ENCODE peak calls at places on chromosome 2, in five cellular contexts. P is lower lobe of right lung, D is nephron progenitor cell, M is fibroblast of lung, Y is cardiac muscle cell. N is an unnamed sample.

GRCh38 chr2:133204461-133204860 is 363.8 kb downstream of the NCKAP5 start:
- DNase-seq in P (no peak), D (no peak), M (no peak), Y (no peak), N (no peak)

GRCh38 chr2:226891780-226892590 is 56.1 kb downstream of the RHBDD1 start:
- DNase-seq in P (no peak), D (no peak), M (peak; percentile 94), Y (peak; percentile 65), N (no peak)

GRCh38 chr2:65686928-65687521 is 254.6 kb upstream of the SPRED2 start:
- DNase-seq in P (no peak), D (no peak), M (no peak), Y (no peak), N (no peak)

GRCh38 chr2:109029444-109030193 is 40.6 kb upstream of the EDAR start:
- DNase-seq in P (no peak), D (no peak), M (no peak), Y (peak; percentile 33), N (no peak)

GRCh38 chr2:60961457-60961856 is 56.1 kb upstream of the PEX13 start:
- DNase-seq in P (no peak), D (no peak), M (peak; percentile 44), Y (peak; percentile 51), N (no peak)

GRCh38 chr2:54658548-54659207 is 64.8 kb upstream of the EML6 start:
- DNase-seq in P (no peak), D (no peak), M (peak; percentile 53), Y (peak; percentile 42), N (no peak)

GRCh38 chr2:174668075-174668474 is 70.5 kb upstream of the WIPF1 start:
- DNase-seq in P (no peak), D (no peak), M (no peak), Y (no peak), N (no peak)

GRCh38 chr2:199503148-199503547 is 45.4 kb upstream of the SATB2 start:
- DNase-seq in P (no peak), D (no peak), M (no peak), Y (no peak), N (no peak)

GRCh38 chr2:7209776-7210555 is 292.8 kb downstream of the RNF144A start:
- DNase-seq in P (no peak), D (no peak), M (peak; percentile 13), Y (peak; percentile 3), N (no peak)

GRCh38 chr2:230669386-230669935 is 43.2 kb upstream of the CAB39 start:
- DNase-seq in P (no peak), D (no peak), M (no peak), Y (no peak), N (no peak)

GRCh38 chr2:178855151-178855550 is 47.9 kb upstream of the TTN start:
- DNase-seq in P (no peak), D (no peak), M (no peak), Y (no peak), N (no peak)

GRCh38 chr2:47298739-47299138 is 104.2 kb upstream of the MSH2 start:
- DNase-seq in P (no peak), D (no peak), M (no peak), Y (no peak), N (no peak)

GRCh38 chr2:173602153-173602552 is 247.5 kb downstream of the CDCA7 start:
- DNase-seq in P (no peak), D (no peak), M (no peak), Y (no peak), N (no peak)

GRCh38 chr2:98903767-98904485 is 32.1 kb downstream of the CRACDL start:
- DNase-seq in P (no peak), D (no peak), M (no peak), Y (no peak), N (no peak)

GRCh38 chr2:232488097-232488711 is 570 bp upstream of the ECEL1 start:
- DNase-seq in P (peak; percentile 34), D (no peak), M (no peak), Y (no peak), N (peak; percentile 36)

GRCh38 chr2:232338759-232339106 is 39.8 kb upstream of the ALPP start:
- DNase-seq in P (peak; percentile 38), D (no peak), M (no peak), Y (no peak), N (peak; percentile 76)

GRCh38 chr2:240420206-240420899 is 15.1 kb upstream of the GPC1 start:
- DNase-seq in P (no peak), D (no peak), M (no peak), Y (no peak), N (no peak)

GRCh38 chr2:3154146-3154545 is 223.5 kb downstream of the EIPR1 start:
- DNase-seq in P (no peak), D (no peak), M (no peak), Y (no peak), N (no peak)

GRCh38 chr2:95349568-95350319 is 52.6 kb downstream of the KCNIP3 start:
- DNase-seq in P (no peak), D (no peak), M (no peak), Y (no peak), N (no peak)

GRCh38 chr2:74464406-74464805 is 776 bp downstream of the MOGS start:
- DNase-seq in P (no peak), D (no peak), M (no peak), Y (no peak), N (no peak)

GRCh38 chr2:143940720-143941119 is 579.2 kb downstream of the ZEB2 start:
- DNase-seq in P (no peak), D (no peak), M (no peak), Y (no peak), N (no peak)

GRCh38 chr2:234111523-234111922 is 61.0 kb downstream of the SPP2 start:
- DNase-seq in P (no peak), D (no peak), M (no peak), Y (no peak), N (no peak)

GRCh38 chr2:181574321-181574720 is 82.6 kb downstream of the CERKL start:
- DNase-seq in P (no peak), D (no peak), M (no peak), Y (no peak), N (no peak)

GRCh38 chr2:181573140-181573736 is 83.7 kb downstream of the CERKL start:
- DNase-seq in P (no peak), D (no peak), M (peak; percentile 63), Y (peak; percentile 60), N (no peak)

GRCh38 chr2:181566643-181567042 is 90.3 kb downstream of the CERKL start:
- DNase-seq in P (no peak), D (no peak), M (no peak), Y (no peak), N (no peak)

GRCh38 chr2:181570833-181571661 is 85.9 kb downstream of the CERKL start:
- DNase-seq in P (no peak), D (no peak), M (peak; percentile 36), Y (peak; percentile 27), N (no peak)

DNA sequence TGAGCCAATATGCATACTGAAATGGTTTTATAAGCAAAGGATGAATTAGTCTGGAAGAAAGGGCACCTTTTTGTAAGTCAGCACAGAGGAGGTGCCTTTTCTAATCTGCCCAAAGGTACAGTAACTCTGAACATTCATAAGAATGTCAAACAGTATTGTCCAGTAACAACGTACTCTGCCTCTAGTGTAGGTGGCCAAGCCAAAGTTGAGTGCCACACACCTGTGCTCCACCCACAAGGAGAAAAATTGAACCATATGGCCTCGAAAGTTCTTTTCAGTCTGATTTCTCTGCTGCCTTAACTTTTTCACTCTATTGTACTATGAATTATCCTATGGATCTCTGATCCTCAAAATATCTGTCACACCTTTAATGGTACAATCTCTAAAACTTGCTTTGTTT is 86.8 kb downstream of the CERKL start:
- DNase-seq in P (no peak), D (no peak), M (no peak), Y (no peak), N (no peak)
- TF ChIP-seq CTCF in P (no peak), D (no peak), M (no peak), Y (no peak), N (no peak)

GRCh38 chr2:170523506-170523905 is 191.6 kb upstream of the SP5 start:
- DNase-seq in P (no peak), D (no peak), M (no peak), Y (no peak), N (no peak)
- TF ChIP-seq CTCF in P (no peak), D (no peak), M (no peak), Y (no peak), N (peak; percentile 26)

GRCh38 chr2:180562378-180562777 is 418.0 kb upstream of the UBE2E3 start:
- DNase-seq in P (no peak), D (no peak), M (peak; percentile 23), Y (peak; percentile 9), N (no peak)

GRCh38 chr2:180559038-180559437 is 421.4 kb upstream of the UBE2E3 start:
- DNase-seq in P (no peak), D (no peak), M (no peak), Y (no peak), N (no peak)

GRCh38 chr2:180564051-180564450 is 416.4 kb upstream of the UBE2E3 start:
- DNase-seq in P (no peak), D (no peak), M (no peak), Y (no peak), N (no peak)

GRCh38 chr2:180555391-180555965 is 424.9 kb upstream of the UBE2E3 start:
- DNase-seq in P (no peak), D (no peak), M (no peak), Y (no peak), N (peak; percentile 51)

DNA sequence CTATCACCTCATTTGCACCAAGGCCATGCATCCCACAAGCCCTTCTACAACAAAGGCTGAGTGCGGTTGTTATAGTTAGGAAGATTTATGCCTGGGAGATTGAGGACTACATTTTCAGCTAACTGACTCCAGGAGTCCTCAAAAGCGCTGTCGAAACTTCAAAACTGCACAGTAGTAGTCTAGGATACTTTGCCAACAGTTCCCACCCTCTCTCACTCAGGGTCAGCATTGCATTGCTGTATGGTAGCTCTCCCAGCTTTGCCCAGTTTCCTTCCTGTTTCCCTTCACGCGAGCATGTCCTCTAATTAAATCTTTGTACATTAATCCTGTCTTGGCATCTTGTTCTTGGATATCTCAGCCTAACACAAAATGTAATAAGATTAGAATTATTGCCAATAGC is 420.6 kb upstream of the UBE2E3 start:
- DNase-seq in P (no peak), D (no peak), M (peak; percentile 63), Y (peak; percentile 6), N (no peak)
- TF ChIP-seq CTCF in P (no peak), D (no peak), M (no peak), Y (no peak), N (no peak)

GRCh38 chr2:42187886-42188285 is 18.7 kb downstream of the EML4 start:
- DNase-seq in P (no peak), D (no peak), M (no peak), Y (no peak), N (no peak)
- TF ChIP-seq CTCF in P (no peak), D (no peak), M (no peak), Y (no peak), N (no peak)

GRCh38 chr2:44715671-44716077 is 225.8 kb upstream of the SIX3 start:
- DNase-seq in P (no peak), D (no peak), M (peak; percentile 58), Y (peak; percentile 53), N (no peak)
- TF ChIP-seq CTCF in P (no peak), D (peak; percentile 20), M (peak; percentile 59), Y (peak; percentile 58), N (peak; percentile 81)

N was measured in chondrocyte.